ENCODE peak calls at places on chromosome 6, in ten cellular contexts. P, Y, V, B, N, C, A, S, G and U are unnamed samples.
A peak's percentile ranks its signal among the peaks of the same experiment; 100 is the strongest.

GRCh38 chr6:61809004-61809595 is 476.9 kb downstream of the KHDRBS2 start:
- DNase-seq in P (peak; percentile 60), Y (no peak), V (no peak), B (no peak), N (no peak), C (no peak), A (no peak), S (peak; percentile 58), G (no peak), U (no peak)

GRCh38 chr6:17663203-17663602 is 43.5 kb downstream of the NUP153 start:
- DNase-seq in P (no peak), Y (no peak), V (no peak), B (no peak), N (no peak), C (no peak), A (no peak), S (no peak), G (no peak), U (no peak)

GRCh38 chr6:112827793-112828192 is 480.7 kb downstream of the RFPL4B start:
- DNase-seq in P (no peak), Y (peak; percentile 62), V (peak; percentile 10), B (no peak), N (peak; percentile 48), C (no peak), A (no peak), S (no peak), G (peak; percentile 64), U (no peak)

GRCh38 chr6:42154461-42155209 is 12.2 kb upstream of the C6orf132 start:
- DNase-seq in P (no peak), Y (no peak), V (no peak), B (no peak), N (no peak), C (no peak), A (no peak), S (no peak), G (no peak), U (no peak)

GRCh38 chr6:1801401-1801800 is 191.7 kb downstream of the FOXC1 start:
- DNase-seq in P (no peak), Y (no peak), V (no peak), B (no peak), N (no peak), C (no peak), A (peak; percentile 81), S (no peak), G (no peak), U (no peak)

GRCh38 chr6:56475736-56476457 is 166.8 kb downstream of the DST start:
- DNase-seq in P (no peak), Y (no peak), V (peak; percentile 10), B (no peak), N (no peak), C (no peak), A (no peak), S (peak; percentile 54), G (no peak), U (no peak)

GRCh38 chr6:167827062-167827587 is 414 bp downstream of the AFDN start:
- DNase-seq in P (peak; percentile 51), Y (no peak), V (peak; percentile 34), B (no peak), N (peak; percentile 54), C (no peak), A (peak; percentile 79), S (peak; percentile 76), G (no peak), U (no peak)

GRCh38 chr6:111583221-111583620 is 22.5 kb downstream of the TRAF3IP2 start:
- DNase-seq in P (no peak), Y (no peak), V (no peak), B (no peak), N (no peak), C (no peak), A (no peak), S (no peak), G (no peak), U (no peak)

GRCh38 chr6:12950879-12951814 is 234.6 kb downstream of the PHACTR1 start:
- DNase-seq in P (no peak), Y (no peak), V (no peak), B (no peak), N (no peak), C (no peak), A (no peak), S (no peak), G (no peak), U (no peak)

GRCh38 chr6:6712979-6713514 is 124.5 kb downstream of the LY86 start:
- DNase-seq in P (no peak), Y (no peak), V (no peak), B (no peak), N (no peak), C (no peak), A (no peak), S (peak; percentile 23), G (no peak), U (no peak)

GRCh38 chr6:85037221-85037620 is 272.8 kb upstream of the TBX18 start:
- DNase-seq in P (no peak), Y (no peak), V (no peak), B (no peak), N (no peak), C (no peak), A (no peak), S (no peak), G (no peak), U (no peak)

GRCh38 chr6:131657630-131658111 is 20.6 kb downstream of the ENPP3 start:
- DNase-seq in P (no peak), Y (no peak), V (no peak), B (no peak), N (no peak), C (no peak), A (no peak), S (no peak), G (no peak), U (peak; percentile 59)

GRCh38 chr6:137734005-137734874 is 132.8 kb upstream of the TNFAIP3 start:
- DNase-seq in P (no peak), Y (no peak), V (no peak), B (no peak), N (no peak), C (no peak), A (no peak), S (no peak), G (no peak), U (no peak)

GRCh38 chr6:166957805-166958076 is 1.4 kb upstream of the RNASET2 start:
- DNase-seq in P (peak; percentile 25), Y (no peak), V (no peak), B (no peak), N (no peak), C (no peak), A (no peak), S (no peak), G (no peak), U (no peak)

GRCh38 chr6:27777614-27778355 is 134.4 kb downstream of the OR2B2 start:
- DNase-seq in P (peak; percentile 70), Y (no peak), V (no peak), B (no peak), N (no peak), C (no peak), A (no peak), S (no peak), G (no peak), U (no peak)

GRCh38 chr6:98525860-98526259 is 308.5 kb upstream of the POU3F2 start:
- DNase-seq in P (peak; percentile 67), Y (no peak), V (no peak), B (no peak), N (no peak), C (no peak), A (no peak), S (no peak), G (no peak), U (no peak)

GRCh38 chr6:65505736-65506135 is 201.3 kb downstream of the EYS start:
- DNase-seq in P (no peak), Y (no peak), V (no peak), B (no peak), N (no peak), C (no peak), A (no peak), S (no peak), G (no peak), U (no peak)

GRCh38 chr6:145689529-145689928 is 45.8 kb downstream of the EPM2A start:
- DNase-seq in P (no peak), Y (no peak), V (no peak), B (no peak), N (no peak), C (no peak), A (no peak), S (no peak), G (no peak), U (no peak)

GRCh38 chr6:144528605-144529425 is 243.7 kb downstream of the UTRN start:
- DNase-seq in P (peak; percentile 41), Y (no peak), V (no peak), B (peak; percentile 70), N (no peak), C (no peak), A (no peak), S (peak; percentile 37), G (no peak), U (no peak)
- H3K4me3 ChIP-seq in P (no peak overlapping the region), Y (no peak overlapping the region), V (no peak overlapping the region), B (no peak overlapping the region), N (no peak overlapping the region), C (no peak overlapping the region), A (no peak overlapping the region), S (no peak overlapping the region), G (no peak overlapping the region), U (no peak overlapping the region)

GRCh38 chr6:44286747-44287146 is 16.5 kb downstream of the TMEM151B start:
- DNase-seq in P (no peak), Y (no peak), V (no peak), B (no peak), N (no peak), C (no peak), A (peak; percentile 8), S (no peak), G (no peak), U (no peak)
- H3K27me3 ChIP-seq in P (peaks cover 5% of the 10 kb centered on the region), Y (peaks cover 3% of the 10 kb centered on the region), V (peaks cover 54% of the 10 kb centered on the region), B (peaks cover 38% of the 10 kb centered on the region), N (no peaks in the 10 kb centered on the region), C (peaks cover 41% of the 10 kb centered on the region), A (no peaks in the 10 kb centered on the region), S (peaks cover 52% of the 10 kb centered on the region), G (no peaks in the 10 kb centered on the region), U (peaks cover 24% of the 10 kb centered on the region)

DNA sequence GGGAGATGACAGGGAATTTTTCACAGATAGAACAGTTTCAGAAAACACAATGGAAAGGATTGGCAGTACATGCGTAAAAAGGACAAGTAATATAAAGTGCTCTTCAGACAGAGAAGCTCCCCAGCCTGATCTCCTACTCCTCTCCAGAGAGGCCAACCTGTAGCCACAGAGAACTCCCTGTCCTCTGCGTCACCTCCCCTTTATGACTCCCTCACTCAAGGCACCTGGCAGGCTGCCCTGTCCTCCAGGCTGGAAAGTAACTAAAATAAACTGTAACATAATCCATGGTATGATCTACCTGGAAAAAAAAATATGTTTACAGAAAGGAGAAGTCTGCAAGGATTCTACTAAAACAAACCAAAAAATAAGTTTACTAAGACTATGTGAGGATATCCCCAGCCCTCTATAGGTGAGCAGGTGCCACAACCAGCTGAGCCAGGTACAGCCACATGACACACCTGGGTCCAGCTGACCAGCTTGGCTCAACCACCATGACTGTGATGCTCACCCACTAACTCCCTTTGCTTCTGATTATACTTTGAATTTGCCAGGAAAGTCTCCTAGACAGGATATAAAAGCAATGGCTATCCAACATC is 29.2 kb downstream of the MBOAT1 start:
- DNase-seq in P (no peak), Y (no peak), V (peak; percentile 92), B (peak; percentile 28), N (peak; percentile 92), C (no peak), A (peak; percentile 73), S (no peak), G (no peak), U (no peak)
- TF ChIP-seq CTCF in P (no peak), Y (no peak), V (peak; percentile 42), B (no peak), N (no peak), C (no peak), A (no peak), S (no peak), G (no peak), U (no peak)

GRCh38 chr6:43578748-43579147 is 2.8 kb downstream of the POLH start:
- DNase-seq in P (no peak), Y (no peak), V (no peak), B (no peak), N (no peak), C (no peak), A (no peak), S (no peak), G (no peak), U (no peak)
- H3K4me3 ChIP-seq in P (no peak overlapping the region), Y (peak overlapping the region; percentile 89), V (no peak overlapping the region), B (no peak overlapping the region), N (no peak overlapping the region), C (no peak overlapping the region), A (no peak overlapping the region), S (no peak overlapping the region), G (no peak overlapping the region), U (no peak overlapping the region)